ENCODE peak calls at places on chromosomes 3 and 15, in five cellular contexts. One of them, this sample, is unnamed.

GRCh38 chr3:78255403-78255802 is 1215.5 kb downstream of the ROBO2 start:
- DNase-seq in left lung: no peak
- DNase-seq in kidney epithelial cell: no peak
- DNase-seq in psoas muscle: no peak
- DNase-seq in HepG2: no peak
- DNase-seq in this sample: no peak

GRCh38 chr3:100033814-100034490 is 80.3 kb downstream of the FILIP1L start:
- DNase-seq in left lung: no peak
- DNase-seq in kidney epithelial cell: no peak
- DNase-seq in psoas muscle: no peak
- DNase-seq in HepG2: peak; percentile 31
- DNase-seq in this sample: no peak

GRCh38 chr3:50573566-50574279 is 4.4 kb downstream of the HEMK1 start:
- DNase-seq in left lung: no peak
- DNase-seq in kidney epithelial cell: no peak
- DNase-seq in psoas muscle: no peak
- DNase-seq in HepG2: no peak
- DNase-seq in this sample: peak; percentile 64

GRCh38 chr3:171810278-171811058 is at the start of gene PLD1:
- DNase-seq in left lung: peak; percentile 90
- DNase-seq in kidney epithelial cell: no peak
- DNase-seq in psoas muscle: peak; percentile 83
- DNase-seq in HepG2: peak; percentile 77
- DNase-seq in this sample: peak; percentile 91

GRCh38 chr3:100737334-100737733 is 28.0 kb downstream of the TFG start:
- DNase-seq in left lung: no peak
- DNase-seq in kidney epithelial cell: no peak
- DNase-seq in psoas muscle: no peak
- DNase-seq in HepG2: no peak
- DNase-seq in this sample: no peak

GRCh38 chr15:34942363-34942762 is 27.2 kb downstream of the AQR start:
- DNase-seq in left lung: no peak
- DNase-seq in kidney epithelial cell: no peak
- DNase-seq in psoas muscle: no peak
- DNase-seq in HepG2: no peak
- DNase-seq in this sample: no peak

GRCh38 chr3:48492461-48493202 is 11.3 kb downstream of the SHISA5 start:
- DNase-seq in left lung: no peak
- DNase-seq in kidney epithelial cell: no peak
- DNase-seq in psoas muscle: no peak
- DNase-seq in HepG2: no peak
- DNase-seq in this sample: no peak

GRCh38 chr3:182501861-182502260 is 291.4 kb upstream of the ATP11B start:
- DNase-seq in left lung: no peak
- DNase-seq in kidney epithelial cell: no peak
- DNase-seq in psoas muscle: no peak
- DNase-seq in HepG2: no peak
- DNase-seq in this sample: no peak

GRCh38 chr3:122635789-122636188 is 44.9 kb upstream of the PARP14 start:
- DNase-seq in left lung: no peak
- DNase-seq in kidney epithelial cell: no peak
- DNase-seq in psoas muscle: no peak
- DNase-seq in HepG2: no peak
- DNase-seq in this sample: no peak

DNA sequence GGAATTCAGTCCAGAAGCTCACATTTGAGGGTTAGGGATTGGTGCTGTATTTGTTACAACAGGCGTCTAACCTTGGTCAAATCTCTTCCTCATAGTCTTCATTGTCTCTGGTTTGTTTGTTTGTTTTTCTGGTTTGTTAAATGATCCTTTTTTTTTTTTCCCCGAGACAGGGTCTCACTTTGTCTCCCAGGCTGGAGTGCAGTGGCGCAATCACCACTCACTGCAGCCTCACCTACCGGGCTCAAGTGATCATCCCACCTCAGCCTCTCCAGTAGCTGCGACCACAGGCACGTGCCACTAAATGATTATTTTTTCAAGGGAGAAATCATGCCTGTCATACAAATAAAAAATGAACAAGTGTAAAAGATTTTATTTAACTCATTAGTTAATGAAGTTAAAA is 14.3 kb upstream of the ADPGK start:
- DNase-seq in left lung: no peak
- DNase-seq in kidney epithelial cell: no peak
- DNase-seq in psoas muscle: no peak
- DNase-seq in HepG2: peak; percentile 41
- DNase-seq in this sample: no peak
- H3K27me3 ChIP-seq in left lung: no peaks in the 10 kb centered on the region
- H3K27me3 ChIP-seq in kidney epithelial cell: no peaks in the 10 kb centered on the region
- H3K27me3 ChIP-seq in psoas muscle: no peaks in the 10 kb centered on the region
- H3K27me3 ChIP-seq in HepG2: peaks cover 1% of the 10 kb centered on the region
- H3K27me3 ChIP-seq in this sample: peaks cover 8% of the 10 kb centered on the region

DNA sequence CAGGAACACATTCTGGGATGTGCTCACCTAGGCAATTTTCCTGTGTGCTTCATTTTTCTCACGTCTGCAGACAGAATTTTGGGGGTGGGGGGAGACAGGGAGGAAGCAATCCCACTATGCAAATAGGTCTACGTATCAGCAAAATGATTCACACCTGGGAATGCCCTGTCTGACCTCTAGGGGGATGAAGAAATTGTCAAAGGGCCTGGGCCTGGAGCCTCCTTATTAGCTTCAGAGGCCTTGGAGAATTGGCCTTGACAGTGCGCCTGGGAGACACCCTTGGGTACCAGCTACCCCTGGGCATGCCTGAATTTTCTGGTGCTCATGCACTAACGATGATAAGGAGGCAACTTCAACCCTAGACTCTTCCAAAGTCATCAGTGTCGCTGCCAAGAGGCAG is 207.5 kb downstream of the CADPS start:
- DNase-seq in left lung: no peak
- DNase-seq in kidney epithelial cell: no peak
- DNase-seq in psoas muscle: no peak
- DNase-seq in HepG2: peak; percentile 4
- DNase-seq in this sample: no peak
- TF ChIP-seq CTCF in left lung: no peak
- TF ChIP-seq CTCF in kidney epithelial cell: peak; percentile 8
- TF ChIP-seq CTCF in psoas muscle: no peak
- TF ChIP-seq CTCF in HepG2: peak; percentile 18
- TF ChIP-seq CTCF in this sample: no peak

GRCh38 chr15:86336051-86336788 is 256.5 kb downstream of the AGBL1 start:
- DNase-seq in left lung: no peak
- DNase-seq in kidney epithelial cell: peak; percentile 10
- DNase-seq in psoas muscle: no peak
- DNase-seq in HepG2: no peak
- DNase-seq in this sample: no peak
- H3K4me3 ChIP-seq in left lung: no peak overlapping the region
- H3K4me3 ChIP-seq in kidney epithelial cell: no peak overlapping the region
- H3K4me3 ChIP-seq in psoas muscle: no peak overlapping the region
- H3K4me3 ChIP-seq in HepG2: no peak overlapping the region
- H3K4me3 ChIP-seq in this sample: no peak overlapping the region

GRCh38 chr15:74170845-74171578 is 2.5 kb upstream of the ISLR start:
- DNase-seq in left lung: no peak
- DNase-seq in kidney epithelial cell: no peak
- DNase-seq in psoas muscle: no peak
- DNase-seq in HepG2: no peak
- DNase-seq in this sample: peak; percentile 15

GRCh38 chr15:74174216-74174965 is 881 bp downstream of the ISLR start:
- DNase-seq in left lung: peak; percentile 54
- DNase-seq in kidney epithelial cell: no peak
- DNase-seq in psoas muscle: peak; percentile 46
- DNase-seq in HepG2: no peak
- DNase-seq in this sample: peak; percentile 33

GRCh38 chr15:74171965-74172541 is 1.5 kb upstream of the ISLR start:
- DNase-seq in left lung: no peak
- DNase-seq in kidney epithelial cell: no peak
- DNase-seq in psoas muscle: no peak
- DNase-seq in HepG2: no peak
- DNase-seq in this sample: no peak

GRCh38 chr15:74173545-74174215 is at the start of gene ISLR:
- DNase-seq in left lung: peak; percentile 34
- DNase-seq in kidney epithelial cell: no peak
- DNase-seq in psoas muscle: peak; percentile 72
- DNase-seq in HepG2: no peak
- DNase-seq in this sample: peak; percentile 27

DNA sequence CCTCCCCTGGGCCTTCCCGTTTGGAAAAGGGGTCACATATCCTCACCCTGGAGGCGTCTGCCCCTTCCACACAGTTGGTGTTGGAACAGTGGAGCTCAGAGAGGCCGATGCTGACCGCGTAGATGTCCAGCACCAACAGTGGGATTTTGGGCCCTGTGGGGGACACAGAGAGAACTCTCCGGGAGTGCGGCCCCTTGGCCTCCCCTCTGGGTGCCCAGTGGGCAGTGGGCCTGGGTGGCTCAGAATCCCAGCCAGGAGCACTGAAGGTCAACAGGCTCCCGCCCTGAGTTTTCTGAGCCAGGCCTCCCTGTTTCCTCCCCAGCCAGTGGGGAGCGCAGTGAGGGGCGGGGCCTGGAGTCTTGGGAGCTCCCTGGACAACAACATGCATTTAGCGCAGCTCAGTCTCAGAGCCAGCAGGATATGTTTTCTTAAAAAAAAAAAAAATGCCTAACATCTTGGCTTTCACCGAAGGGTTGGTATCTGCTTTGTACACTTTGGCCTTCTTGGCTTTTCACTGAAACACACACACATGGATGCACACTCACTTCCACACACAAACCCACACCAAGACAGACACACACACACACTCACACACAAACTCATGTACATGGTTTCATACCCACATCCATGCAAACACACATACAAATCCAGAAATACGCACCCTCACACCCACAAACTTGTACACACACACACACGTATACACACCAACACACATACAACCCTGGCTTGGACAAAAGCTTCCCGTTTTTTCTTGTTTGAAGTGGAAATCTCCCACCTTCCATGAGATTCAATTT is 562 bp upstream of the ISLR start:
- DNase-seq in left lung: peak; percentile 60
- DNase-seq in kidney epithelial cell: no peak
- DNase-seq in psoas muscle: peak; percentile 85
- DNase-seq in HepG2: no peak
- DNase-seq in this sample: peak; percentile 50
- H3K27me3 ChIP-seq in left lung: no peaks in the 10 kb centered on the region
- H3K27me3 ChIP-seq in kidney epithelial cell: peaks cover 8% of the 10 kb centered on the region
- H3K27me3 ChIP-seq in psoas muscle: peaks cover 5% of the 10 kb centered on the region
- H3K27me3 ChIP-seq in HepG2: peaks cover 12% of the 10 kb centered on the region
- H3K27me3 ChIP-seq in this sample: no peaks in the 10 kb centered on the region

GRCh38 chr3:52877085-52877484 is 20.3 kb downstream of the STIMATE start:
- DNase-seq in left lung: no peak
- DNase-seq in kidney epithelial cell: no peak
- DNase-seq in psoas muscle: no peak
- DNase-seq in HepG2: no peak
- DNase-seq in this sample: no peak

GRCh38 chr3:52879581-52879980 is 17.8 kb downstream of the STIMATE start:
- DNase-seq in left lung: no peak
- DNase-seq in kidney epithelial cell: no peak
- DNase-seq in psoas muscle: no peak
- DNase-seq in HepG2: no peak
- DNase-seq in this sample: no peak

GRCh38 chr3:52880474-52880873 is 16.9 kb downstream of the STIMATE start:
- DNase-seq in left lung: no peak
- DNase-seq in kidney epithelial cell: no peak
- DNase-seq in psoas muscle: no peak
- DNase-seq in HepG2: no peak
- DNase-seq in this sample: no peak

GRCh38 chr3:52880047-52880446 is 17.3 kb downstream of the STIMATE start:
- DNase-seq in left lung: no peak
- DNase-seq in kidney epithelial cell: no peak
- DNase-seq in psoas muscle: no peak
- DNase-seq in HepG2: no peak
- DNase-seq in this sample: no peak

GRCh38 chr3:52879090-52879489 is 18.3 kb downstream of the STIMATE start:
- DNase-seq in left lung: no peak
- DNase-seq in kidney epithelial cell: no peak
- DNase-seq in psoas muscle: no peak
- DNase-seq in HepG2: no peak
- DNase-seq in this sample: no peak
- TF ChIP-seq CTCF in left lung: no peak
- TF ChIP-seq CTCF in kidney epithelial cell: no peak
- TF ChIP-seq CTCF in psoas muscle: no peak
- TF ChIP-seq CTCF in HepG2: peak; percentile 25
- TF ChIP-seq CTCF in this sample: no peak